ENCODE peak calls at places on chromosomes 3 and 15, in ten cellular contexts. W, P, Z, T, M, F, L, K, V and E are unnamed samples.

GRCh38 chr3:143951351-143951971 is 20.2 kb upstream of the DIPK2A start:
- DNase-seq in W (no peak), P (no peak), Z (peak), T (peak), M (peak), F (no peak), L (peak), K (peak), V (peak), E (peak)

GRCh38 chr3:134027631-134028030 is 2.1 kb downstream of the SLCO2A1 start:
- DNase-seq in W (no peak), P (no peak), Z (peak), T (no peak), M (no peak), F (no peak), L (no peak), K (no peak), V (no peak), E (no peak)

GRCh38 chr3:30639937-30640336 is 33.5 kb downstream of the TGFBR2 start:
- DNase-seq in W (no peak), P (no peak), Z (no peak), T (no peak), M (no peak), F (no peak), L (no peak), K (no peak), V (no peak), E (no peak)

GRCh38 chr3:123089611-123090301 is 22.9 kb downstream of the PDIA5 start:
- DNase-seq in W (peak), P (no peak), Z (no peak), T (no peak), M (no peak), F (no peak), L (peak), K (no peak), V (no peak), E (no peak)

GRCh38 chr3:128080323-128080898 is 28.2 kb downstream of the SEC61A1 start:
- DNase-seq in W (no peak), P (peak), Z (no peak), T (no peak), M (no peak), F (no peak), L (peak), K (peak), V (no peak), E (peak)

GRCh38 chr3:57150097-57150496 is 15.1 kb downstream of the IL17RD start:
- DNase-seq in W (no peak), P (no peak), Z (no peak), T (no peak), M (no peak), F (no peak), L (no peak), K (no peak), V (no peak), E (no peak)

GRCh38 chr3:50562866-50563265 is 4.7 kb downstream of the C3orf18 start:
- DNase-seq in W (no peak), P (no peak), Z (no peak), T (no peak), M (no peak), F (no peak), L (peak), K (no peak), V (no peak), E (no peak)

GRCh38 chr15:85282504-85283115 is 97.8 kb upstream of the AKAP13 start:
- DNase-seq in W (no peak), P (peak), Z (no peak), T (no peak), M (no peak), F (no peak), L (peak), K (no peak), V (no peak), E (peak)

GRCh38 chr15:53378096-53378620 is 381.3 kb downstream of the WDR72 start:
- DNase-seq in W (no peak), P (no peak), Z (no peak), T (no peak), M (no peak), F (no peak), L (no peak), K (no peak), V (no peak), E (no peak)

GRCh38 chr15:68586274-68586961 is 7.6 kb downstream of the CORO2B start:
- DNase-seq in W (peak), P (no peak), Z (no peak), T (no peak), M (no peak), F (peak), L (peak), K (peak), V (no peak), E (no peak)

GRCh38 chr3:108894981-108895380 is 58.7 kb downstream of the GUCA1C start:
- DNase-seq in W (no peak), P (no peak), Z (peak), T (no peak), M (no peak), F (no peak), L (no peak), K (no peak), V (no peak), E (peak)

GRCh38 chr3:48408823-48409281 is 21.0 kb downstream of the PLXNB1 start:
- DNase-seq in W (peak), P (no peak), Z (no peak), T (peak), M (no peak), F (peak), L (peak), K (no peak), V (peak), E (no peak)

GRCh38 chr3:46378426-46378942 is 7.7 kb downstream of the CCR5 start:
- DNase-seq in W (peak), P (no peak), Z (peak), T (peak), M (peak), F (peak), L (peak), K (peak), V (peak), E (peak)

GRCh38 chr3:117537949-117538348 is 828.4 kb downstream of the TUSC7 start:
- DNase-seq in W (no peak), P (no peak), Z (no peak), T (no peak), M (no peak), F (no peak), L (no peak), K (no peak), V (no peak), E (no peak)

GRCh38 chr3:54863366-54863765 is 64.5 kb downstream of the LRTM1 start:
- DNase-seq in W (no peak), P (no peak), Z (peak), T (no peak), M (no peak), F (no peak), L (peak), K (no peak), V (no peak), E (no peak)

GRCh38 chr3:88618121-88618645 is 468.4 kb downstream of the C3orf38 start:
- DNase-seq in W (no peak), P (no peak), Z (no peak), T (no peak), M (no peak), F (no peak), L (no peak), K (no peak), V (no peak), E (no peak)

GRCh38 chr15:58522391-58522790 is 90.6 kb downstream of the LIPC start:
- DNase-seq in W (peak), P (no peak), Z (no peak), T (no peak), M (no peak), F (no peak), L (peak), K (no peak), V (no peak), E (no peak)

GRCh38 chr15:35496585-35496984 is 49.4 kb downstream of the DPH6 start:
- DNase-seq in W (no peak), P (no peak), Z (no peak), T (no peak), M (no peak), F (no peak), L (no peak), K (no peak), V (no peak), E (no peak)

GRCh38 chr3:126344380-126345041 is 12.7 kb downstream of the KLF15 start:
- DNase-seq in W (no peak), P (no peak), Z (no peak), T (no peak), M (no peak), F (peak), L (no peak), K (no peak), V (peak), E (no peak)

GRCh38 chr3:126523745-126524428 is at the start of gene CHST13:
- DNase-seq in W (peak), P (no peak), Z (peak), T (no peak), M (no peak), F (peak), L (peak), K (peak), V (peak), E (no peak)

GRCh38 chr15:87792250-87793030 is 464.1 kb downstream of the NTRK3 start:
- DNase-seq in W (no peak), P (no peak), Z (no peak), T (no peak), M (no peak), F (no peak), L (no peak), K (no peak), V (no peak), E (no peak)

GRCh38 chr15:74425634-74426033 is 8.1 kb downstream of the SEMA7A start:
- DNase-seq in W (no peak), P (no peak), Z (no peak), T (no peak), M (no peak), F (no peak), L (no peak), K (no peak), V (no peak), E (no peak)

DNA sequence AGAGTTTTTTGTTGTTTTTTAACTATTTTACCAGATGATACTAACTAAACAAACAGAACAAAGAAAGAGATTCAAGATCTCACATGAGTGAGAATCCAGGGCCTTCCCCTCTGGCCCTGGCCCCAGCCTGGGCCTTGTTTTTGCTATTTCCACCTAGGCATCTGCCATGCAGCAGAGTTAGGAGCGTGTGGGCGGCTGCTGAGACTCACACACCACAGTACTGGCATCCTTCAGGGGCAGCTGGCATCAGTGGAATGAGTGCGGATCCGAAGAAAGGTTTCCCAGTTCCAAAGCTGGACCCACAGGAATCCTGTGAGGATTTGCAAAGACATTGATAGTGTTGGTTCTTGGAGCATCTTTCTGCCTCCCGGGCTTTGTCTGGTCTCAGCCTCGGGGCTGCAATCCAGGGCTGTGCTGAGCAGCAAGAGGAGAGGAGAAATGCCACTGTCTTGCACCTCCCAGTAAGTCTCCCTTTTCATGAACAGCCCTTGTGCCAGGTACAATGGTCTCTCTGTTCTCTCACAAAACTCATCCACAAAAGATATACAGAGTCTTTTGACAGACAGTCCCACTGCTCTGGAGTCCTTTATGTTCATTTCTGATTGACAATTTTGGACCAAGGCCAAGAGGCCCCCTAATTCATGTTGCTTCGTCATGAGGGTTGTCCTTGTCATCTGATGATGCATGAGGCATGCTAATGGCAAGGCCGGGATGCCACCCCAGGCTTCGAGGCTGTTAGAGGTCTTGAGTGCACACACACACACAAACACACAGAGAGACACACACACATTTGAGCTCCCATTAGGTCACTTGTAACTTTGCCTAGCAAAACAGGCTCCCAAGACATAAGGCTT is 46.6 kb downstream of the APH1B start:
- DNase-seq in W (no peak), P (no peak), Z (no peak), T (no peak), M (no peak), F (no peak), L (peak), K (no peak), V (no peak), E (no peak)
- H3K4me3 ChIP-seq in W (no peak), P (no peak), Z (no peak), T (no peak), M (no peak), F (no peak), L (no peak), K (no peak), V (no peak), E (no peak)

GRCh38 chr3:172471903-172472302 is 23.6 kb upstream of the GHSR start:
- DNase-seq in W (no peak), P (no peak), Z (no peak), T (no peak), M (no peak), F (no peak), L (no peak), K (no peak), V (no peak), E (no peak)

GRCh38 chr3:172470588-172470987 is 22.3 kb upstream of the GHSR start:
- DNase-seq in W (no peak), P (no peak), Z (no peak), T (no peak), M (no peak), F (no peak), L (no peak), K (no peak), V (no peak), E (no peak)

GRCh38 chr3:172478116-172478515 is 29.9 kb upstream of the GHSR start:
- DNase-seq in W (no peak), P (no peak), Z (no peak), T (no peak), M (no peak), F (no peak), L (no peak), K (no peak), V (no peak), E (no peak)

GRCh38 chr3:172475703-172476102 is 27.4 kb upstream of the GHSR start:
- DNase-seq in W (no peak), P (no peak), Z (no peak), T (no peak), M (no peak), F (no peak), L (no peak), K (no peak), V (no peak), E (no peak)

GRCh38 chr3:172476339-172476738 is 28.1 kb upstream of the GHSR start:
- DNase-seq in W (no peak), P (no peak), Z (no peak), T (no peak), M (no peak), F (no peak), L (peak), K (no peak), V (no peak), E (no peak)
- H3K4me3 ChIP-seq in W (no peak), P (no peak), Z (no peak), T (no peak), M (no peak), F (no peak), L (peak), K (peak), V (no peak), E (no peak)

GRCh38 chr3:195441051-195441450 is 1.8 kb downstream of the ACAP2 start:
- DNase-seq in W (no peak), P (no peak), Z (no peak), T (no peak), M (no peak), F (no peak), L (peak), K (no peak), V (no peak), E (no peak)
- H3K4me3 ChIP-seq in W (no peak), P (peak), Z (no peak), T (peak), M (no peak), F (no peak), L (peak), K (peak), V (peak), E (peak)

DNA sequence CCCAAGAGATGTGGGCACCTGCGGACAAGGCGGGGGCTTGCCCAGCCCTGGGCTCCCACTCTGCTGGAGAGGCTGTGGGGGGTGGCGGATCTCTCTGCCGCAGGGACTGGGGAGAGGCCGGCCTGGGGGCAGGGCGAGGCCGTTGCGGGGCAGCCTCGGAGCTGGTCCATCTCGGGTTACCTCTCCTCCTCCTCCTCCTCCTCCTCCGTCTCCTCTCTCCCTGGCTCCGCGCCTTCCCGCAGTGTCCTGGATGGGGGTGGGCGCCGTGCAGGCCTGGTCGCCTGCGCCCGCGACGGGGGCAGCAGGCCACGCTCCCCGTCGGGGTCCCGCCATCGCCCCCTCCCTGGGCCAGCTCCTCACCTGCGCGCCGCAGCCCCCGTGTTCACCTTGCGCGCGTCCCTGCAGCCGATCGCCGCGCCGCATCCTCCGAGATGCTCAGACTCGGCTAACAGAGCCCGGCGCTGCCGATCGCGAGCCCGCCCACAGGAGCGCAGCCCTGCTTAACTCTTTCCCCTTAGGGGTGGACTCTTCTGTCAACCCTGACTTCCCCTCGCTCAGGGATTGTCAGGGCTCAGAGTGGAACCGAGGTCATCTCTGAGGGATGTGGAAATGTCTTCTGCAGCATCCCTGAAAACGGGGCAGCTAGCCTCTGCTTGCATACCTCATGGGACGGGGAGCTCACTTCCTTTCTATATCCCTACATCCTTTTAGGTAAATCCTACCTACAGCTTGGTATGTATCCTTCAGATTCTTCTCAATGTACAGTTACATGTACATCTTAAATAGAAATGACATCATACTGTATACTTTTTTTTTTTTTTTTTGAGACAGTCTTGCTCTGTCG is at the start of gene PRRT3:
- DNase-seq in W (peak), P (no peak), Z (peak), T (no peak), M (peak), F (no peak), L (peak), K (peak), V (peak), E (no peak)
- H3K4me3 ChIP-seq in W (peak), P (peak), Z (peak), T (peak), M (peak), F (peak), L (peak), K (peak), V (peak), E (peak)

DNA sequence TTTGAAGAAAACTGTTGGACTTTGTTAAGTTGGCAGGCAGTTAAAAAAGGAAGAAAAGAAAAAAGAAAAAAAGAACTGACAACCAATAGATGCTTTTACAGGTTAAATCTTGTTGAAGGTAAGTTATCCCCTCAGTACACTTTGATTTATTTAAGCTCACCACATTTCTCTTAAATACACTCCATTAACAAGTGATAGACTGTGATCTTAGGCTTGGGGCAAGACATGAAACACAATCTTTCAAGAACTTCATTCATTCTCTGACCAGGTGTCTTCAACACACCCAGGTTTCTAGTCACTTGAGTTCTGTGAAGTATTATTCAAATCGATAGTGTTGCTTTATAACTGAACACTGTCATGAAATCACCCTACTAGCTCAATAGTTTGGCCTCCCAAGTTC is 751.9 kb downstream of the ROBO1 start:
- DNase-seq in W (no peak), P (no peak), Z (no peak), T (no peak), M (no peak), F (no peak), L (no peak), K (no peak), V (no peak), E (no peak)
- H3K4me3 ChIP-seq in W (no peak), P (peak), Z (no peak), T (no peak), M (no peak), F (no peak), L (peak), K (no peak), V (peak), E (peak)